ENCODE peak calls at places on chromosomes 2 and 18, in seven cellular contexts. H is foreskin fibroblast, B is heart right ventricle, K is mammary epithelial cell, R is left lung, Z is left ventricle myocardium inferior, U is neuronal stem cell. V is an unnamed sample.

GRCh38 chr18:64785686-64786085 is 636.8 kb upstream of the LINC00305 start:
- DNase-seq in H (no peak), B (no peak), K (no peak), R (no peak), Z (no peak), U (no peak), V (no peak)

GRCh38 chr2:138365581-138365980 is 136.0 kb upstream of the SPOPL start:
- DNase-seq in H (no peak), B (no peak), K (no peak), R (no peak), Z (no peak), U (no peak), V (no peak)

GRCh38 chr18:67381608-67382150 is 134.8 kb downstream of the DSEL start:
- DNase-seq in H (no peak), B (no peak), K (no peak), R (no peak), Z (no peak), U (no peak), V (no peak)

GRCh38 chr2:70498054-70498453 is 55.6 kb downstream of the TGFA start:
- DNase-seq in H (no peak), B (no peak), K (no peak), R (no peak), Z (no peak), U (no peak), V (no peak)

GRCh38 chr18:60549338-60549960 is 176.9 kb upstream of the MC4R start:
- DNase-seq in H (peak), B (no peak), K (peak), R (no peak), Z (no peak), U (peak), V (no peak)

GRCh38 chr2:164840458-164840929 is 1.1 kb downstream of the COBLL1 start:
- DNase-seq in H (peak), B (peak), K (peak), R (peak), Z (peak), U (no peak), V (no peak)

GRCh38 chr2:175805442-175806114 is 196.5 kb downstream of the LNPK start:
- DNase-seq in H (no peak), B (no peak), K (no peak), R (no peak), Z (no peak), U (no peak), V (no peak)

GRCh38 chr18:66271927-66272326 is 332.0 kb downstream of the CDH19 start:
- DNase-seq in H (no peak), B (no peak), K (no peak), R (no peak), Z (no peak), U (no peak), V (no peak)

GRCh38 chr2:127707890-127708648 is 6.8 kb downstream of the SFT2D3 start:
- DNase-seq in H (no peak), B (no peak), K (peak), R (no peak), Z (no peak), U (no peak), V (no peak)

GRCh38 chr18:9105420-9105819 is 2.9 kb downstream of the NDUFV2 start:
- DNase-seq in H (no peak), B (no peak), K (no peak), R (no peak), Z (no peak), U (no peak), V (no peak)

GRCh38 chr2:136305517-136306192 is 187.7 kb upstream of the CXCR4 start:
- DNase-seq in H (no peak), B (no peak), K (peak), R (no peak), Z (no peak), U (no peak), V (no peak)

GRCh38 chr18:63843008-63843407 is 44.5 kb upstream of the SERPINB2 start:
- DNase-seq in H (no peak), B (no peak), K (no peak), R (no peak), Z (no peak), U (no peak), V (no peak)

GRCh38 chr2:120288016-120288373 is 35.3 kb downstream of the RALB start:
- DNase-seq in H (no peak), B (no peak), K (no peak), R (no peak), Z (no peak), U (no peak), V (no peak)

GRCh38 chr2:206260427-206261012 is 13.9 kb upstream of the ZDBF2 start:
- DNase-seq in H (peak), B (no peak), K (peak), R (no peak), Z (no peak), U (no peak), V (no peak)

GRCh38 chr2:2014251-2014761 is 270.0 kb upstream of the PXDN start:
- DNase-seq in H (no peak), B (peak), K (no peak), R (no peak), Z (peak), U (peak), V (no peak)

GRCh38 chr2:206422493-206422892 is 20.8 kb upstream of the ADAM23 start:
- DNase-seq in H (no peak), B (no peak), K (no peak), R (no peak), Z (no peak), U (no peak), V (no peak)

GRCh38 chr2:132881540-132881939 is 211.5 kb upstream of the LYPD1 start:
- DNase-seq in H (no peak), B (no peak), K (no peak), R (no peak), Z (no peak), U (no peak), V (no peak)

GRCh38 chr2:108587621-108588020 is 53.4 kb downstream of the LIMS1 start:
- DNase-seq in H (peak), B (peak), K (peak), R (no peak), Z (peak), U (no peak), V (peak)

GRCh38 chr2:215930505-215931233 is 82.7 kb downstream of the MREG start:
- DNase-seq in H (peak), B (no peak), K (no peak), R (no peak), Z (no peak), U (no peak), V (no peak)
- H3K4me3 ChIP-seq in H (no peak), B (no peak), K (no peak), R (no peak), Z (no peak), U (no peak), V (no peak)

DNA sequence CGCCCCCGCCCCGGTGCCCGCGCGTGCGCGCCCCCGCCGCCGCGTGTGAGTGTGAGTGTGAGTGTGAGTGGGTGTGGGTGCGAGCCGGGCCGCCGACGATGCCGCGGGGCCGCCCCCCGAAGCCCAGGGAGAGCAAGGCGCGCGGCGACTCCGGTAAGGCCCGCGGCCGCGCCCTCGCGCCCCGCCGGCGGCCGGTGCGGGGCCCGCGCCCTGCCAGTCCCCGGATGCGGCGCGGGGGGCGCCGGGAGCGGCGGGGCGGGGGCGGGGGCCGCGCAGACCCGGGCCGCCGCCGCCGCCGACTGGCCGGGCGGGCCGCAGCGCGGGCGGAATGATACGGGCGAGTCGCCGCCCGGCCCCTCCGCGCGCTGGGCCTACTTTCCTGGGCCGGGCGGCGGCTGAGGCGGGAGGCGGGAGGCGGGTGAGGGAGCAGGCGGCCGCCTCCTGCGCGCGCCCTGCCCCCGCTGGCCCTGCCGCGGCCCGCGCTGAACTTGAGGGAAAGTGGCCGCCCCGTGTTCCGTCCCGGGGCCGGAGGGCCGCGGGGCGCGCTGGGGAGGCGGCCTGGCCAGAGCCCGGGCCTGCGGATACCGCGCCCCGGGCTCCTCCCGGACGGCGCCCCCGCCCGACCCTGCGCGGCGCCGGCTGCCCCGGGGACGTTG is at the start of gene ZNF236:
- DNase-seq in H (peak), B (peak), K (peak), R (peak), Z (peak), U (peak), V (no peak)
- H3K4me3 ChIP-seq in H (peak), B (peak), K (peak), R (peak), Z (peak), U (peak), V (peak)

GRCh38 chr2:241686322-241686648 is 330 bp downstream of the DTYMK start:
- DNase-seq in H (no peak), B (no peak), K (no peak), R (no peak), Z (no peak), U (no peak), V (no peak)
- H3K4me3 ChIP-seq in H (peak), B (peak), K (peak), R (peak), Z (peak), U (peak), V (peak)

GRCh38 chr2:226121339-226121738 is 678.3 kb downstream of the IRS1 start:
- DNase-seq in H (peak), B (no peak), K (no peak), R (no peak), Z (no peak), U (no peak), V (no peak)
- H3K4me3 ChIP-seq in H (no peak), B (no peak), K (no peak), R (no peak), Z (no peak), U (no peak), V (no peak)

DNA sequence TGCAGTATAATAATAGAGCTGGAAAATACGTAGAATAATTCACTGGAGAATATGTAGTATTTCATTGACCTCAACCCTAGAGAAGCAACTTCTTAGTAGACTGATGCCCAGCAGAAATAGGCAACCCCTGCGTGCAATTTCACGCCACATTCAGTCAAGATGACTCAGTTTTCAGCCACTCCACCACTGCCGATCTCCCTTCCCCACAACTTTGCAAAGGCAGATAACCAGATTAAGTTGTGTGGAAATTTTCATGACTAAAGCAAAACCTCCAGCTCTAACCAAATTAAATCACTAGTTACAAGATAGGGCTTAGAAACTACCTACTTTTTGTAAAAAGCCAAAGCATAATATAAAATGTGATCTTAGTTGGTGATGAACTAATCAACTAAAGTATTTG is 63.3 kb upstream of the STK17B start:
- DNase-seq in H (peak), B (no peak), K (peak), R (no peak), Z (no peak), U (no peak), V (no peak)
- H3K4me3 ChIP-seq in H (no peak), B (no peak), K (no peak), R (no peak), Z (no peak), U (no peak), V (no peak)

GRCh38 chr18:13300796-13301195 is 82.2 kb downstream of the LDLRAD4 start:
- DNase-seq in H (no peak), B (no peak), K (no peak), R (no peak), Z (no peak), U (no peak), V (no peak)

GRCh38 chr18:13301691-13302469 is 83.3 kb downstream of the LDLRAD4 start:
- DNase-seq in H (no peak), B (no peak), K (no peak), R (no peak), Z (no peak), U (no peak), V (no peak)

GRCh38 chr18:13305326-13305725 is 86.8 kb downstream of the LDLRAD4 start:
- DNase-seq in H (no peak), B (no peak), K (no peak), R (no peak), Z (no peak), U (no peak), V (no peak)

GRCh38 chr18:13303761-13304364 is 85.3 kb downstream of the LDLRAD4 start:
- DNase-seq in H (no peak), B (no peak), K (no peak), R (no peak), Z (no peak), U (no peak), V (no peak)

GRCh38 chr18:13302611-13303267 is 84.2 kb downstream of the LDLRAD4 start:
- DNase-seq in H (peak), B (no peak), K (no peak), R (no peak), Z (no peak), U (no peak), V (no peak)
- H3K4me3 ChIP-seq in H (no peak), B (no peak), K (no peak), R (no peak), Z (no peak), U (no peak), V (no peak)

GRCh38 chr2:44929680-44930273 is 11.7 kb upstream of the SIX3 start:
- DNase-seq in H (no peak), B (no peak), K (no peak), R (no peak), Z (no peak), U (no peak), V (no peak)

GRCh38 chr2:44928660-44929471 is 12.6 kb upstream of the SIX3 start:
- DNase-seq in H (no peak), B (no peak), K (peak), R (no peak), Z (no peak), U (no peak), V (no peak)

GRCh38 chr2:44931177-44931795 is 10.2 kb upstream of the SIX3 start:
- DNase-seq in H (no peak), B (no peak), K (no peak), R (no peak), Z (no peak), U (no peak), V (no peak)

GRCh38 chr2:44932079-44932478 is 9.4 kb upstream of the SIX3 start:
- DNase-seq in H (no peak), B (no peak), K (no peak), R (no peak), Z (no peak), U (no peak), V (no peak)

GRCh38 chr2:44930274-44930826 is 11.2 kb upstream of the SIX3 start:
- DNase-seq in H (no peak), B (no peak), K (no peak), R (no peak), Z (no peak), U (no peak), V (no peak)
- H3K4me3 ChIP-seq in H (no peak), B (no peak), K (no peak), R (no peak), Z (peak), U (no peak), V (no peak)

V was measured in right atrium auricular region.